ENCODE peak calls at places on chromosome 19, in seven cellular contexts. O, C, G, A, I, M and Z are unnamed samples.

GRCh38 chr19:814108-815078 is 7.4 kb downstream of the PLPPR3 start:
- ATAC-seq in G (peak), A (no peak), I (peak), M (no peak), O (peak), C (no peak), Z (peak)

GRCh38 chr19:46887240-46887782 is 26.5 kb downstream of the ARHGAP35 start:
- ATAC-seq in I (no peak), G (peak), O (no peak), C (no peak), A (no peak), M (no peak), Z (no peak)

GRCh38 chr19:5048727-5049553 is 80.0 kb downstream of the KDM4B start:
- ATAC-seq in C (no peak), A (peak), I (peak), G (peak), M (peak), O (no peak), Z (no peak)

GRCh38 chr19:33376423-33376822 is 2.9 kb downstream of the CEBPG start:
- ATAC-seq in M (no peak), O (no peak), G (no peak), A (no peak), I (no peak), C (no peak), Z (no peak)

GRCh38 chr19:40858109-40858508 is 7.9 kb upstream of the CYP2A6 start:
- ATAC-seq in M (no peak), C (no peak), G (no peak), I (no peak), O (no peak), A (no peak), Z (no peak)

GRCh38 chr19:10061717-10062310 is 24.3 kb upstream of the SHFL start:
- ATAC-seq in M (no peak), G (no peak), O (no peak), A (no peak), C (no peak), I (peak), Z (no peak)

GRCh38 chr19:38650180-38650775 is 2.8 kb downstream of the ACTN4 start:
- ATAC-seq in O (peak), M (no peak), A (no peak), I (peak), G (no peak), C (no peak), Z (no peak)

GRCh38 chr19:47112166-47112663 is 1.4 kb downstream of the ZC3H4 start:
- ATAC-seq in C (peak), O (peak), G (peak), M (peak), A (peak), I (peak), Z (peak)

GRCh38 chr19:32471095-32471494 is 65.5 kb downstream of the DPY19L3 start:
- ATAC-seq in O (no peak), C (no peak), I (no peak), A (no peak), G (peak), M (no peak), Z (no peak)

GRCh38 chr19:6535558-6536137 is 4.8 kb downstream of the TNFSF9 start:
- ATAC-seq in C (no peak), A (no peak), M (no peak), O (no peak), G (no peak), I (no peak), Z (no peak)

GRCh38 chr19:12766051-12766521 is 9.3 kb downstream of the HOOK2 start:
- ATAC-seq in G (peak), M (peak), I (peak), O (peak), C (no peak), A (peak), Z (peak)

GRCh38 chr19:7544626-7545025 is 9.1 kb downstream of the PNPLA6 start:
- ATAC-seq in A (peak), M (no peak), G (peak), I (no peak), O (no peak), C (no peak), Z (no peak)

GRCh38 chr19:13932911-13933393 is 5.3 kb downstream of the PODNL1 start:
- ATAC-seq in C (no peak), A (no peak), O (no peak), I (no peak), M (no peak), G (no peak), Z (peak)